ENCODE peak calls at places on chromosome 13, in ten cellular contexts. Y, D, H, N, Q, K, R, G, V and I are unnamed samples.

GRCh38 chr13:44068737-44069136 is 189.0 kb downstream of the LACC1 start:
- DNase-seq in D (no peak), Q (peak; percentile 82), R (peak; percentile 46), Y (no peak), V (no peak), N (no peak), G (no peak), H (peak; percentile 63), K (peak; percentile 76), I (no peak)

GRCh38 chr13:20799726-20800416 is 26.1 kb upstream of the EEF1AKMT1 start:
- DNase-seq in D (no peak), R (no peak), K (peak; percentile 51), G (no peak), Q (peak; percentile 57), N (no peak), H (no peak), V (no peak), Y (no peak), I (no peak)

GRCh38 chr13:76512676-76513277 is 373.4 kb downstream of the KCTD12 start:
- DNase-seq in V (no peak), G (no peak), R (peak; percentile 91), Y (peak; percentile 8), K (peak; percentile 97), N (no peak), Q (peak; percentile 98), D (no peak), H (peak; percentile 81), I (no peak)

GRCh38 chr13:97539651-97540230 is 105.8 kb downstream of the RAP2A start:
- DNase-seq in D (no peak), V (no peak), G (no peak), Q (peak; percentile 71), Y (no peak), K (peak; percentile 41), H (peak; percentile 42), R (peak; percentile 70), N (no peak), I (no peak)

GRCh38 chr13:28717170-28717569 is 1.6 kb downstream of the SLC46A3 start:
- DNase-seq in V (no peak), H (peak; percentile 26), K (no peak), Y (no peak), Q (no peak), N (no peak), G (no peak), D (no peak), R (no peak), I (no peak)

GRCh38 chr13:92727118-92727517 is 499.5 kb upstream of the GPC6 start:
- DNase-seq in V (no peak), K (no peak), G (no peak), Y (no peak), R (peak; percentile 7), Q (peak; percentile 5), N (no peak), D (no peak), H (peak; percentile 26), I (no peak)

GRCh38 chr13:79631260-79631659 is 150.3 kb downstream of the NDFIP2 start:
- DNase-seq in Q (peak; percentile 73), H (peak; percentile 72), V (no peak), Y (peak; percentile 51), G (no peak), R (peak; percentile 54), N (no peak), D (peak; percentile 59), K (peak; percentile 73), I (no peak)

GRCh38 chr13:73141292-73141771 is 82.5 kb downstream of the KLF5 start:
- DNase-seq in G (no peak), D (peak; percentile 30), Y (peak; percentile 30), V (no peak), H (peak; percentile 30), R (no peak), K (peak; percentile 14), N (no peak), Q (no peak), I (no peak)

GRCh38 chr13:102799544-102800144 is 725 bp downstream of the BIVM start:
- DNase-seq in D (peak; percentile 43), K (peak; percentile 39), G (no peak), H (peak; percentile 40), N (peak; percentile 73), V (peak; percentile 15), Q (peak; percentile 25), Y (peak; percentile 88), R (peak; percentile 21), I (no peak)

GRCh38 chr13:32153056-32153455 is 121.5 kb downstream of the FRY start:
- DNase-seq in Y (no peak), G (no peak), Q (peak; percentile 93), K (peak; percentile 91), N (no peak), D (no peak), H (peak; percentile 47), V (no peak), R (peak; percentile 52), I (no peak)

GRCh38 chr13:45456196-45456972 is 8.4 kb upstream of the COG3 start:
- DNase-seq in H (no peak), K (peak; percentile 61), G (no peak), V (no peak), Q (peak; percentile 58), R (peak; percentile 18), D (no peak), Y (no peak), N (no peak), I (no peak)

GRCh38 chr13:97567510-97568243 is 133.7 kb downstream of the RAP2A start:
- DNase-seq in D (peak; percentile 80), Y (no peak), Q (peak; percentile 58), V (no peak), R (peak; percentile 84), H (peak; percentile 58), G (no peak), K (peak; percentile 50), N (peak; percentile 75), I (no peak)

GRCh38 chr13:99911965-99912566 is 59.5 kb downstream of the ZIC5 start:
- DNase-seq in D (no peak), H (no peak), R (no peak), G (no peak), V (no peak), Q (no peak), K (no peak), Y (no peak), N (no peak), I (no peak)

GRCh38 chr13:53200498-53201453 is 172.2 kb downstream of the OLFM4 start:
- DNase-seq in V (no peak), D (peak; percentile 89), R (no peak), N (peak; percentile 95), G (no peak), K (peak; percentile 3), Q (peak; percentile 19), Y (no peak), H (peak; percentile 8), I (no peak)

GRCh38 chr13:68667863-68668262 is 1437.7 kb upstream of the PCDH9 start:
- DNase-seq in Q (no peak), Y (no peak), D (no peak), K (no peak), R (no peak), V (no peak), G (no peak), N (no peak), H (no peak), I (no peak)

GRCh38 chr13:111288276-111288675 is 32.2 kb upstream of the TEX29 start:
- DNase-seq in N (no peak), Q (no peak), Y (no peak), D (no peak), G (no peak), H (no peak), R (no peak), V (no peak), K (no peak), I (peak; percentile 28)

GRCh38 chr13:84903391-84903790 is 895.8 kb downstream of the SLITRK6 start:
- DNase-seq in D (no peak), V (no peak), N (no peak), G (no peak), Y (no peak), Q (no peak), H (peak; percentile 20), R (no peak), K (no peak), I (no peak)